ENCODE peak calls at places on chromosomes 5 and 9, in six cellular contexts. H is uterus, C is Peyer's patch, I is endothelial cell of umbilical vein, G is stomach, L is thyroid gland. O is an unnamed sample.

GRCh38 chr5:13533833-13534232 is 410.7 kb downstream of the DNAH5 start:
- DNase-seq in I (no peak), L (no peak), C (no peak), G (no peak), H (no peak), O (no peak)

GRCh38 chr5:61362796-61363364 is 30.8 kb downstream of the ZSWIM6 start:
- DNase-seq in G (no peak), L (no peak), H (no peak), C (no peak), I (no peak), O (peak)

GRCh38 chr5:113054899-113055298 is 78.3 kb downstream of the DCP2 start:
- DNase-seq in L (no peak), H (no peak), I (no peak), G (no peak), C (no peak), O (no peak)

GRCh38 chr9:117461386-117461785 is 46.5 kb upstream of the ASTN2 start:
- DNase-seq in L (no peak), H (no peak), I (no peak), G (no peak), C (no peak), O (no peak)

GRCh38 chr9:112166176-112167140 is 8.6 kb downstream of the SUSD1 start:
- DNase-seq in C (no peak), H (no peak), G (no peak), I (no peak), L (peak), O (peak)

GRCh38 chr5:178212241-178213002 is 8.1 kb downstream of the HNRNPAB start:
- DNase-seq in G (no peak), L (no peak), I (no peak), C (no peak), H (no peak), O (no peak)

GRCh38 chr9:109986423-109987055 is 206.5 kb downstream of the PALM2AKAP2 start:
- DNase-seq in H (no peak), L (no peak), C (no peak), G (no peak), I (peak), O (no peak)

GRCh38 chr9:98831636-98832035 is 24.2 kb downstream of the GALNT12 start:
- DNase-seq in L (no peak), I (no peak), C (no peak), H (no peak), G (no peak), O (no peak)

GRCh38 chr5:91177639-91178038 is 205.5 kb downstream of the ARRDC3 start:
- DNase-seq in G (no peak), I (no peak), C (no peak), H (no peak), L (no peak), O (no peak)

GRCh38 chr5:90878549-90879196 is 320.1 kb downstream of the ADGRV1 start:
- DNase-seq in L (no peak), I (peak), C (no peak), H (no peak), G (no peak), O (no peak)

GRCh38 chr5:149731332-149731616 is 1.2 kb downstream of the PPARGC1B start:
- DNase-seq in C (no peak), H (peak), L (no peak), I (no peak), G (no peak), O (no peak)

GRCh38 chr9:110179734-110180133 is 28.2 kb downstream of the C9orf152 start:
- DNase-seq in L (no peak), H (no peak), C (no peak), G (no peak), I (no peak), O (no peak)

GRCh38 chr5:38497946-38498345 is 58.5 kb downstream of the LIFR start:
- DNase-seq in I (peak), H (no peak), G (no peak), C (no peak), L (no peak), O (no peak)

GRCh38 chr9:134185536-134186011 is 21.2 kb upstream of the RNU6ATAC start:
- DNase-seq in L (peak), I (no peak), G (no peak), H (no peak), C (no peak), O (no peak)

GRCh38 chr9:123087359-123087888 is 54.0 kb downstream of the GPR21 start:
- DNase-seq in C (no peak), I (no peak), L (no peak), G (no peak), H (no peak), O (no peak)

GRCh38 chr9:6715755-6716643 is 41.8 kb upstream of the KDM4C start:
- DNase-seq in H (peak), G (peak), I (no peak), L (peak), C (peak), O (peak)

GRCh38 chr5:82387041-82387818 is 109.1 kb upstream of the RPS23 start:
- DNase-seq in G (no peak), I (peak), H (no peak), C (no peak), L (no peak), O (no peak)

GRCh38 chr5:38426493-38426892 is 130.0 kb downstream of the LIFR start:
- DNase-seq in G (no peak), L (no peak), C (no peak), I (no peak), H (no peak), O (no peak)

GRCh38 chr5:112237456-112237855 is 181.6 kb downstream of the EPB41L4A start:
- DNase-seq in L (no peak), C (no peak), H (no peak), I (no peak), G (no peak), O (no peak)

GRCh38 chr5:173205921-173206320 is 29.1 kb downstream of the NKX2-5 start:
- DNase-seq in L (no peak), I (no peak), H (no peak), C (no peak), G (no peak), O (no peak)

GRCh38 chr5:161058751-161059150 is 206.7 kb upstream of the ATP10B start:
- DNase-seq in H (no peak), C (no peak), L (no peak), G (no peak), I (no peak), O (no peak)

GRCh38 chr5:40378431-40379175 is 301.1 kb upstream of the PTGER4 start:
- DNase-seq in C (no peak), I (no peak), L (no peak), G (no peak), H (no peak), O (no peak)

GRCh38 chr9:7439355-7439978 is 360.1 kb downstream of the DMAC1 start:
- DNase-seq in L (no peak), C (no peak), H (no peak), G (no peak), I (no peak), O (no peak)

GRCh38 chr9:129803679-129804065 is 688 bp downstream of the TOR1B start:
- DNase-seq in I (peak), C (no peak), L (no peak), H (no peak), G (no peak), O (peak)

GRCh38 chr5:160399402-160400353 is at the start of gene FAM200C:
- DNase-seq in C (peak), G (peak), I (peak), H (peak), L (peak), O (peak)

GRCh38 chr9:13941686-13942085 is 372.3 kb downstream of the NFIB start:
- DNase-seq in H (no peak), G (no peak), I (no peak), C (no peak), L (no peak), O (no peak)

GRCh38 chr9:126482361-126483044 is 131.2 kb upstream of the LMX1B start:
- DNase-seq in H (no peak), I (no peak), L (no peak), C (peak), G (no peak), O (no peak)

GRCh38 chr5:155575861-155576260 is 562.3 kb downstream of the KIF4B start:
- DNase-seq in C (no peak), H (no peak), I (no peak), G (no peak), L (no peak), O (no peak)

GRCh38 chr9:113624721-113625120 is 161.2 kb downstream of the RGS3 start:
- DNase-seq in I (no peak), G (no peak), H (no peak), L (no peak), C (peak), O (no peak)

GRCh38 chr9:14247577-14247976 is 66.4 kb downstream of the NFIB start:
- DNase-seq in H (no peak), G (no peak), C (no peak), L (no peak), I (no peak), O (no peak)

GRCh38 chr9:4366649-4367330 is 66.9 kb upstream of the GLIS3 start:
- DNase-seq in C (no peak), I (peak), G (peak), H (no peak), L (peak), O (peak)

GRCh38 chr5:154995679-154996078 is 17.9 kb upstream of the KIF4B start:
- DNase-seq in H (no peak), C (no peak), I (peak), G (no peak), L (no peak), O (no peak)

GRCh38 chr9:115400801-115401200 is 282.8 kb upstream of the TNC start:
- DNase-seq in G (no peak), C (no peak), L (no peak), I (no peak), H (no peak), O (no peak)

GRCh38 chr5:160935776-160936175 is 83.8 kb upstream of the ATP10B start:
- DNase-seq in H (no peak), G (no peak), I (no peak), L (no peak), C (no peak), O (no peak)

GRCh38 chr5:169873642-169874041 is 106.7 kb downstream of the INSYN2B start:
- DNase-seq in G (no peak), L (peak), I (no peak), C (no peak), H (peak), O (no peak)

GRCh38 chr5:180860273-180860886 is 696 bp downstream of the ZFP62 start:
- DNase-seq in C (peak), H (no peak), L (no peak), G (no peak), I (no peak), O (peak)

GRCh38 chr5:132229236-132229635 is 1.6 kb upstream of the P4HA2 start:
- DNase-seq in I (no peak), G (no peak), L (no peak), C (peak), H (no peak), O (no peak)

GRCh38 chr9:81557957-81558791 is 131.2 kb downstream of the TLE1 start:
- DNase-seq in L (peak), H (peak), C (no peak), I (no peak), G (peak), O (no peak)

GRCh38 chr9:126859111-126859510 is 1.3 kb upstream of the ZBTB34 start:
- DNase-seq in H (no peak), C (no peak), G (no peak), L (no peak), I (no peak), O (no peak)

DNA sequence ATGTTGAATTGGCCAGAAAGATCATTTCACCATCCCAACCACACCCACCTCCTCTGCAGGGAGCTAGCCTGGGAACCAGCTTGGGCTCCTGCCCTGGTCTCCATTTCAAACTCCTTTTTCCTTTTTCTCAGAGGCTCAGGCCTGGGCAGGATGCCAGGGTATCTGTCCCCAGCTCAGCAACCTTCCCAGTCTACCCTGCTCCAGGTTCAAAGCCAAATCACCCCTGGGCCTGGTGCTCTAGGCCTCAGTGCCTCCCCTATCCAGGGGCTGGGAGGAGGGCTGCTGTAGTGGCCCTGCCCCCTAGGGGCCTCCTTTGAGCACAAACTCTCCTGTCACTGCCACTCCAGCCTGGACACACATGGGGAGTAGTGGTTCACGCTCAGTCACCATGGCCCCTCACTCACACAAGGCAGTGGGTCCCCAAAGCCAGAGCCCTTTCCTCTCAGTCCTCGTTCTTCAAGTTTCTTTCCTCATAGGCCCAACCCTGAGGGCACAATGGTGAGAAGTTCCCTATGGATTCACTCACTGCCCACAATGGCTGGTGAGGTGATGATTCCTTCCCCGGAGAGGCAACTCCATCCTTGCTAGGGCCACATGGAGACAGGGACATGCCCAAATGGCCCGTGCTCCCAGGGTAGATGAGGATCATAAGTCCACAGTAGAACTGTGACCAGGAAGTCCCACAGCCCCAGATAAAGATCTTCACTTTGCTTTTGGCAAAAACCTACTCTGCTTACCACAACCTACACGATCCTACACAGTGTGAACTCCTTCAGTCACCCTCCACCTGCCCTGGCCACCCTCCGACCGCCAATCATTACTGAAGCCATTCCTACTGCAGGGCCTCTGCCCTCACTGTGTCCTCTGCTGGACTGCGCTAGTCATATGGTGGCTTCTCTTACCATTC is 1.6 kb upstream of the ST6GALNAC4 start:
- DNase-seq in I (peak), G (no peak), L (no peak), C (no peak), H (no peak), O (peak)
- TF ChIP-seq POLR2A in I (no peak), G (no peak), L (no peak), C (no peak), H (no peak), O (no peak)

DNA sequence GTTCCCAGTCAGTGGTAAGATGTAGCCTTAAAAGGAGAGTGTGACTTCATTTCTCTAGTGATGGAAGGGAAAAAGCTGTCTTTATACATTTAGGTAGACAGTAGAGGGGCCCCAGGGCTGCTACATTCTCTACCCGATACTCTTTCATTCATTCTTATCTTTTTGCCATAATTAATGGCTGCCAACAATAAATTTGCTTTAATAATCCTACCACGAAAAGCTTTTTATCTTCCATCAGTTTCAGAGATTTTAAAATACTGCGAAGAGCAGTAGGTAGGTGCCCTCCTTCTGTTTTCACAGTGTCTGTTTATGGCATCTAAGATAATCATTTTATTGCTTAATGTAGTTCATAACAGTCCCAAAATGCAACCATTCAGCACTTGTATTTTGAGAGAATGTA is 301.2 kb downstream of the ZNF608 start:
- DNase-seq in I (no peak), L (no peak), G (no peak), C (no peak), H (no peak), O (no peak)
- TF ChIP-seq POLR2A in I (no peak), L (no peak), G (no peak), C (no peak), H (no peak), O (no peak)

GRCh38 chr5:14872070-14872989 is 752 bp upstream of the ANKH start:
- DNase-seq in L (peak), H (peak), G (peak), I (peak), C (peak), O (peak)
- TF ChIP-seq POLR2A in L (no peak), H (no peak), G (no peak), I (no peak), C (peak), O (no peak)

GRCh38 chr9:119758990-119759389 is 389.8 kb upstream of the BRINP1 start:
- DNase-seq in H (no peak), G (no peak), C (no peak), I (no peak), L (no peak), O (no peak)

GRCh38 chr9:119761737-119762136 is 392.5 kb upstream of the BRINP1 start:
- DNase-seq in H (no peak), C (no peak), G (no peak), L (peak), I (no peak), O (no peak)

GRCh38 chr9:119768266-119768665 is 399.0 kb upstream of the BRINP1 start:
- DNase-seq in L (no peak), H (no peak), C (no peak), G (no peak), I (no peak), O (no peak)

GRCh38 chr9:119765632-119766031 is 396.4 kb upstream of the BRINP1 start:
- DNase-seq in C (no peak), I (no peak), L (no peak), H (no peak), G (no peak), O (no peak)

DNA sequence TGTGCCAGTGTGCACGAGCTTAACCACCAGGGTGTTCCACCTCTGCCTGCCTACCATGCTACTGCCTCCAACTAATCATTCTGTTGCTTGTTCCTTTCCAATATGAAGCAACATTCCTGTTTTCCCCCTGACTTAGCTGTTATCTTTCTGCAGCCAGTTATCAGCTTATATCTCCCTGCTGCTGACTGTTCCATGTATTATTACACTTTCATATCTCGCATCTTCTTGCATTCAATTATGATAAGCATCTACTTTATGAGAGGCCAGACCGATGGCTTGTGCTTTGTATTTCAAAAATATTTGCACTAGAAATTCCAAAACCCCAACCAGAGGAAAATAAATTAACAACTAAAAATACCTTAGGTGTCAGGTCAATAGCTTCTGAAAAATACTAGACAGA is 394.0 kb upstream of the BRINP1 start:
- DNase-seq in G (no peak), H (no peak), C (no peak), I (no peak), L (no peak), O (no peak)
- TF ChIP-seq POLR2A in G (no peak), H (no peak), C (no peak), I (no peak), L (no peak), O (no peak)

DNA sequence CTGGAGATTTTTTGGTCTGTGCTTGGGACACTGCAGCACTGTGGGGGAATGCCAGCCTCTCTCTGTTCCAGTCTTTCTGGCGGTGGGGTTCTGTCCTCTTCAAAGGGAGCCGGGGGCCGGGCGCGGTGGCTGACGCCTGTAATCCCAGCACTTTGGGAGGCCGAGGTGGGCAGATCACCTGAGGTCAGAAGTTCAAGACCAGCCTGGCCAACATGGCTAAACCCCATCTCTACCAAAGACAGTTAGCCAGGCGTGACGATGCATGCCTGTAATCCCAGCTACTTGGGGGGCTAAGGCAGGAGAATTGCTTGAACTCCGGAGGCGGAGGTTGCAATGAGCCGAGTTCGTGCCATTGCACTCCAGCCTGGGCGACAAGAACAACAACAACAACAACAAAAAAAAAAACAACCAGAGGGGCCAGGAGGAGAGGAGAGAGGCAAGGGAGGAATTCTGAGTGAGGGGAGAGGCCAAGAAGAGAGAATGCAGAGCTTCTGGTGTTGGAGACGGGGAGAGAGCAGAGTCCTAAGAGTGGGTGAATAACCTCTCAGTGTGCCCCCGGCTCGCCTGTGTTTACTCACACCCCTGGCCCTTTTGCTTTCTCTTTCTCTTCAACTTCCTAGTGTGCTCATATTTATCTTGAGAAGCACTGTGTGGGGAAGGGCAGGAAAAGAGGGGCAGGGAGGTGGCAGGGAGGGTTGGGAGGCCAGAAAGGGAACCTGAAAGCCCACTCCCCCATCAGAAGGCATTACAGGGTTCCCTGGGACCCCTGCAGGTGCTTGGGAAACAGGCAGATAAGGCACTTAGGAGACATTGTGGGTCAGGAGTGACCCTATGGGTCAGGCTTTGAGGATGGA is 3.2 kb upstream of the SET start:
- DNase-seq in L (peak), C (peak), G (peak), I (no peak), H (no peak), O (peak)
- TF ChIP-seq POLR2A in L (no peak), C (peak), G (no peak), I (no peak), H (no peak), O (no peak)